ENCODE peak calls at places on chromosomes 13 and 19, in ten cellular contexts. M is CD4-positive, alpha-beta T cell; I is mesendoderm; J is activated T-cell treated with anti-CD3 and anti-CD28 coated beads for 1 hour; Q is DND-41; Y is skeletal muscle cell; H is HS-27A; U is body of pancreas; O is stimulated activated CD4-positive, alpha-beta T cell treated with anti-CD3 and anti-CD28 coated beads, Interleukin-12 subunit alpha, Interleukin-12 subunit beta, amount 100 ng/mL, for 24 hours; X is kidney tubule cell. N is an unnamed sample.

GRCh38 chr13:36925603-36926002 is 5.6 kb upstream of the SMAD9 start:
- DNase-seq in M (no peak), I (no peak), J (no peak), Q (no peak), Y (no peak), H (no peak), U (no peak), O (no peak), X (no peak), N (no peak)

GRCh38 chr19:46306501-46306900 is 9.7 kb downstream of the HIF3A start:
- DNase-seq in M (no peak), I (no peak), J (no peak), Q (no peak), Y (no peak), H (no peak), U (no peak), O (no peak), X (no peak), N (no peak)

GRCh38 chr19:57850553-57851017 is 926 bp downstream of the ZNF587 start:
- DNase-seq in M (no peak), I (peak; percentile 80), J (no peak), Q (peak; percentile 16), Y (peak; percentile 17), H (no peak), U (peak; percentile 20), O (no peak), X (peak; percentile 95), N (no peak)

GRCh38 chr13:21014666-21015170 is 46.7 kb downstream of the LATS2 start:
- DNase-seq in M (no peak), I (no peak), J (no peak), Q (no peak), Y (peak; percentile 67), H (peak; percentile 30), U (no peak), O (no peak), X (peak; percentile 78), N (peak; percentile 75)

GRCh38 chr13:48511621-48512232 is 21.2 kb downstream of the RCBTB2 start:
- DNase-seq in M (no peak), I (no peak), J (no peak), Q (no peak), Y (no peak), H (no peak), U (no peak), O (no peak), X (no peak), N (no peak)

GRCh38 chr13:27820524-27821482 is 28.5 kb downstream of the GSX1 start:
- DNase-seq in M (no peak), I (no peak), J (no peak), Q (no peak), Y (no peak), H (no peak), U (no peak), O (no peak), X (no peak), N (no peak)

GRCh38 chr13:86792153-86792651 is 879.0 kb upstream of the SLITRK5 start:
- DNase-seq in M (no peak), I (no peak), J (no peak), Q (no peak), Y (no peak), H (no peak), U (no peak), O (no peak), X (no peak), N (no peak)

GRCh38 chr13:109809216-109809890 is 23.0 kb upstream of the IRS2 start:
- DNase-seq in M (no peak), I (no peak), J (no peak), Q (no peak), Y (peak; percentile 47), H (no peak), U (no peak), O (no peak), X (no peak), N (no peak)

GRCh38 chr13:63696055-63696454 is 2280.4 kb upstream of the PCDH20 start:
- DNase-seq in M (no peak), I (no peak), J (no peak), Q (no peak), Y (peak; percentile 27), H (peak; percentile 20), U (no peak), O (no peak), X (peak; percentile 7), N (peak; percentile 33)